ENCODE peak calls at places on chromosomes 5 and 9, in seven cellular contexts. H is CD8-positive, alpha-beta T cell; M is frontal cortex; F is Calu3; C is fibroblast of lung; B is WTC11; U is testis. S is an unnamed sample.

GRCh38 chr9:116368680-116369079 is 215.1 kb downstream of the PAPPA start:
- DNase-seq in C (no peak), F (no peak), U (peak; percentile 46), B (no peak), M (no peak), H (no peak), S (no peak)

GRCh38 chr9:81585191-81585763 is 104.1 kb downstream of the TLE1 start:
- DNase-seq in F (no peak), M (no peak), C (no peak), H (no peak), B (no peak), U (no peak), S (no peak)

GRCh38 chr5:6551287-6551954 is 81.4 kb downstream of the NSUN2 start:
- DNase-seq in M (no peak), U (no peak), B (no peak), F (no peak), C (peak; percentile 40), H (no peak), S (no peak)

GRCh38 chr5:73897886-73898285 is 271.9 kb downstream of the ARHGEF28 start:
- DNase-seq in B (no peak), F (no peak), M (no peak), H (no peak), C (no peak), U (no peak), S (no peak)

GRCh38 chr9:72168075-72168474 is 18.8 kb downstream of the GDA start:
- DNase-seq in F (no peak), C (no peak), B (no peak), H (no peak), U (no peak), M (no peak), S (no peak)

GRCh38 chr9:91428431-91428830 is 4.8 kb upstream of the NFIL3 start:
- DNase-seq in H (no peak), U (no peak), C (no peak), F (no peak), B (no peak), M (no peak), S (no peak)

GRCh38 chr9:22863106-22863505 is 416.5 kb downstream of the DMRTA1 start:
- DNase-seq in M (no peak), F (no peak), C (no peak), U (no peak), B (no peak), H (no peak), S (no peak)

GRCh38 chr5:143916441-143916840 is 104.5 kb downstream of the HMHB1 start:
- DNase-seq in F (no peak), U (no peak), B (no peak), M (no peak), H (no peak), C (no peak), S (no peak)

GRCh38 chr9:89825648-89826047 is 220.8 kb downstream of the GADD45G start:
- DNase-seq in U (peak; percentile 4), M (no peak), H (no peak), F (no peak), C (no peak), B (no peak), S (no peak)

GRCh38 chr5:142906863-142907671 is 136.9 kb downstream of the ARHGAP26 start:
- DNase-seq in H (no peak), C (peak; percentile 60), U (no peak), F (no peak), M (no peak), B (no peak), S (no peak)

GRCh38 chr9:73199886-73200285 is 48.2 kb downstream of the ANXA1 start:
- DNase-seq in M (no peak), B (peak; percentile 33), H (no peak), C (no peak), U (peak; percentile 41), F (peak; percentile 59), S (no peak)

GRCh38 chr9:84668204-84669007 is 1.1 kb upstream of the NTRK2 start:
- DNase-seq in C (peak; percentile 59), B (peak; percentile 84), M (peak; percentile 82), F (peak; percentile 85), U (peak; percentile 86), H (no peak), S (peak; percentile 65)

GRCh38 chr9:89096807-89097206 is 81.8 kb downstream of the SHC3 start:
- DNase-seq in F (no peak), U (no peak), B (peak; percentile 41), H (no peak), M (no peak), C (no peak), S (no peak)

GRCh38 chr9:68996457-68996856 is 17.5 kb downstream of the PRKACG start:
- DNase-seq in B (no peak), M (no peak), C (no peak), H (no peak), U (no peak), F (no peak), S (no peak)

GRCh38 chr9:74846771-74847170 is 41.0 kb downstream of the TRPM6 start:
- DNase-seq in B (no peak), F (no peak), U (no peak), M (no peak), H (no peak), C (peak; percentile 4), S (no peak)

GRCh38 chr5:151051066-151051930 is 29.5 kb downstream of the TNIP1 start:
- DNase-seq in H (peak; percentile 50), B (peak; percentile 89), U (peak; percentile 90), C (peak; percentile 64), M (peak; percentile 81), F (peak; percentile 86), S (peak; percentile 61)

GRCh38 chr5:52989781-52990530 is 804 bp downstream of the ITGA2 start:
- DNase-seq in B (peak; percentile 64), M (peak; percentile 58), H (no peak), F (peak; percentile 46), C (peak; percentile 59), U (peak; percentile 58), S (no peak)